ENCODE peak calls at places on chromosomes 3 and 15, in six cellular contexts. D is pancreas, F is DND-41, A is mucosa of descending colon, I is bronchial epithelial cell, X is left ventricle myocardium inferior. U is an unnamed sample.

GRCh38 chr15:27074179-27074578 is 103.2 kb downstream of the GABRG3 start:
- DNase-seq in X (no peak), I (no peak), F (no peak), A (no peak), D (no peak), U (no peak)

GRCh38 chr15:64634576-64635485 is 140.6 kb downstream of the RBPMS2 start:
- DNase-seq in I (peak), D (no peak), A (no peak), F (peak), X (no peak), U (peak)

GRCh38 chr3:107942244-107942643 is 148.6 kb downstream of the CD47 start:
- DNase-seq in X (no peak), A (no peak), D (no peak), F (no peak), I (peak), U (peak)

GRCh38 chr3:14329116-14329830 is 73.1 kb upstream of the SLC6A6 start:
- DNase-seq in F (no peak), X (no peak), D (no peak), I (peak), A (no peak), U (no peak)

GRCh38 chr15:40338041-40338657 is 2.6 kb downstream of the CCDC9B start:
- DNase-seq in X (peak), I (no peak), A (peak), D (peak), F (peak), U (peak)

GRCh38 chr3:49333091-49333490 is 6.8 kb downstream of the USP4 start:
- DNase-seq in X (no peak), D (no peak), A (no peak), F (peak), I (no peak), U (no peak)

GRCh38 chr3:183268361-183268760 is 15.3 kb downstream of the B3GNT5 start:
- DNase-seq in X (no peak), A (no peak), D (no peak), I (peak), F (no peak), U (no peak)

GRCh38 chr3:42906085-42906904 is at the start of gene ZNF662:
- DNase-seq in F (no peak), D (peak), X (peak), A (peak), I (no peak), U (no peak)

GRCh38 chr3:58754074-58754473 is 87.5 kb upstream of the FAM3D start:
- DNase-seq in F (no peak), A (no peak), I (no peak), X (no peak), D (no peak), U (peak)

GRCh38 chr15:91782221-91782620 is 71.3 kb upstream of the SLCO3A1 start:
- DNase-seq in A (no peak), D (peak), F (no peak), I (no peak), X (no peak), U (no peak)

GRCh38 chr3:179416681-179417080 is 34.6 kb downstream of the GNB4 start:
- DNase-seq in D (no peak), X (no peak), F (no peak), I (no peak), A (no peak), U (no peak)

GRCh38 chr15:99788156-99788555 is 54.9 kb upstream of the LYSMD4 start:
- DNase-seq in X (no peak), D (no peak), F (no peak), A (no peak), I (no peak), U (no peak)

GRCh38 chr15:60101416-60101815 is 97.3 kb downstream of the FOXB1 start:
- DNase-seq in A (no peak), X (no peak), D (no peak), I (no peak), F (no peak), U (no peak)

GRCh38 chr3:140386357-140387100 is 291.3 kb upstream of the TRIM42 start:
- DNase-seq in A (no peak), D (peak), I (peak), X (no peak), F (no peak), U (no peak)

GRCh38 chr15:22933641-22934061 is 46.5 kb downstream of the CYFIP1 start:
- DNase-seq in D (no peak), A (no peak), F (no peak), X (no peak), I (peak), U (no peak)

GRCh38 chr15:77030928-77031375 is 36.0 kb downstream of the PSTPIP1 start:
- DNase-seq in A (peak), F (no peak), D (peak), I (no peak), X (no peak), U (no peak)

GRCh38 chr15:77030042-77030927 is 35.4 kb downstream of the PSTPIP1 start:
- DNase-seq in X (no peak), D (peak), A (peak), F (no peak), I (no peak), U (no peak)

GRCh38 chr15:77032052-77032646 is 37.2 kb downstream of the PSTPIP1 start:
- DNase-seq in D (peak), F (no peak), X (no peak), I (no peak), A (peak), U (no peak)

GRCh38 chr15:77032647-77033416 is 37.9 kb downstream of the PSTPIP1 start:
- DNase-seq in X (no peak), I (no peak), D (no peak), A (peak), F (no peak), U (no peak)

DNA sequence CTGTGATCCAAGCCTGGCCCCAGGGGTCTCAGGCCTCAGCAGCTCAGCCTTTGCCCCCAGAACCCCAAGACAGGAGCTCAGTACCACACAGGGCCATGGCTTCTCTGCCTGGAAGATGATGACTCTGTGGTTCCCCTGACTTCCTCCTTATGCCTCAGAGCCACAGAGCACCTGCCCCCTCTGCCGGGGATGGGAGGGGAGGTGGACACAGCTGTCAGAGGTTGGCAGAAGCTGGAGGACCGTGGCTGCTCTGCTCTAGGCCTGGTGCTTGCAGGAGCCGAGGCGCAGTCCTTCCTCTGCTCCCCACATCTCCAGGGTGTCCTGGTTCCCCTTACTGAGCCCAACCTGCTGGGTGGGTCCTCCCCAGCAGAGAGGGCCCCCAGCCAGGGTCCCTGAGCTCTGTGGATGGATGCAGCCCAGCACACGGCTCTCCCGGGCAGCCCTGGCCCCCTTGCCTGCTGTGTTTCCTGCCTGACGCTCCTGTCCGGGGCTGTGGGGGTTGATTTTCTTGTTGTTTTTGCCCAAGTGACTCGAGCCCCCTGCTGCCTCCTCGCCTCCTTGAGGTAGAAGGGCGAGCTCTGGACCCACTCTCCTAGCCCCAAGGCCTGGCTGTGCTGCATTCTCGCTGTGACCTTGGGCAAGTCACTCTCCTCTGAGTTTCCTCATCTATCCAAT is 36.6 kb downstream of the PSTPIP1 start:
- DNase-seq in F (peak), A (peak), D (peak), I (no peak), X (no peak), U (peak)
- TF ChIP-seq CTCF in F (peak), A (no peak), D (no peak), I (no peak), X (no peak), U (peak)

DNA sequence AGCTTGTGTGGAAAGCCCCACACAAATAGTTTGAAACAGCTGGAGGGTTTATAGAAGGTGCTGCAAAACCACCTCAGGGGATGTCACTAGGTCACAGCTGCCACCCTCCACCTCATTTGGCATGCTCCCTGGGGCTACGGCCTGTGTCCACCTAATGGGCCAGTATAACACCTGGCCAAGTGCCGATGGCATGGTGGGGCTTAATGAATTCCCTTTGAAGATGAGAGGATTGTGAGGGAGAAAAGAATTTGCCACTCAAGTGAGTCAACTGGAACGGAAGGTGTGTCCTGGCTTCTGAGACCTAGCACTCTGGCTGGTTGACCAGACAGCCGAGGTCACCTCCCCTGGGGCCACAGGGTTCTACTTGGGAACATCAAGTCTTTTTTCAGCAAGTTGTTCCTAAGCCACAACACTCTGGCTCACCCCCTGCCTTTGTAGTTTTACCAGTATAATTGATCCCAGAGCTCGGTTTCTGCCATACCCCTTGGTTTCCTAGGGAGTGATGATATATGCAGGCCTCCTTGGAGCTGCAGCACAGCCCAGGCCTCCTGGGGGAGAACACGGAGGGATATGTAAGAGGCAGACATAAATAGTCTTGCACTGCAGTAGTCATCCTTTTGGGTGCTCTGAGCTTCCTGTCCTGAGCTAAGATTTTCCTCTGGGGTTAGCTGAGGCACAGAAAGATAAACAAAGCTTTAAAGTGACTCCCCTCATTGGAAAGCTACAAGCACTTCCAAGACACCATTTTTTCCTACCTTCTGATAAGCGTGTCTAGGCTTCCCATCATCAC is 178.2 kb upstream of the LPP start:
- DNase-seq in D (no peak), F (no peak), A (no peak), I (no peak), X (peak), U (no peak)
- H3K4me3 ChIP-seq in D (no peak), F (peak), A (no peak), I (no peak), X (no peak), U (no peak)

GRCh38 chr3:71859128-71859519 is 74.2 kb upstream of the PROK2 start:
- DNase-seq in D (no peak), F (peak), A (no peak), X (no peak), I (peak), U (peak)
- TF ChIP-seq CTCF in D (no peak), F (peak), A (no peak), X (peak), I (peak), U (peak)

DNA sequence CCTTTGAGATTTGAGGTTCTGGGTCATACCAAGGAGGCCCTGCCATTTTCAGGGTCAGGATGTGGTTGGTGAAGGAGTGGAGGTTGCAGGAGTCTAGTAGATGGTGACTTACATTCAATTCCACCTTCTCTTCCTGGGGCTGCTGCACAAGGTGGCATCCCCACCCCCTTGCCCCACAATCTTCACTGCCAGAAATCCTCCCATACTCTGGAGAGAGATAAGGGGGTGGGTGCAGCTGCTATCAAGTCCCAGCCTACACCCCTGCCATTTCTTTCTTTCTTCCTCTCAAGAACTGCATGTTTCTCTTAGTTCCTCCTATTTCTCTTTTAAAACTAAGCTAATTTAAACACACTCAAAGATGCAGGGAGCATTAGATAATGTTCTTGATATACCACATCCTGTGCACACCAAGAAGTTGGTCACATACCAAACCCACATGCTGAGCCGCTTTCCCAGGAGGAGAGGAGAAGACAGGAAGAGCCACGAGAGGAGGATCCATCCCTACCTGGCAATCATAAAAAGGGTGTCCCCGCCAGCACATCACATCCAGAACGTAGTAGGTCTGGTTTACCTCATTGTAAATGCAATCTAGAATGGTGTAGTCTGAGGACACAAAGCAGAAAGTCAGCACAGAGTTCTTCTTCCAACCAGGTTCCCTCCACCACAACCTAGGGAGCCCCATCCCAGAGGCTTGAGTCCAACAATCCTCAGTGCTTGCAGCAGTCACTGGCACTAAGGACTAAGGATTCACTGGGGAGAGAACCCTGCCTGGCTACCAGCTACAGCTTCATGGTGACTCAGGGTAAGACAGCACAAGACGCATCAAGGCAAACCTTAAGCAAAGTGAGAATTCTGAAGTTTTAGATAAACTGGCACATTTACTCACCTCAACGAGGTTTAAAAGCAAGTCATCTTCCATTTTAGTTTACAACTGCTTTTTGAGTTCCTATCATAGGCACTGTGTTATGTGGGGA is 18.5 kb downstream of the SNUPN start:
- DNase-seq in F (peak), D (no peak), I (no peak), X (no peak), A (no peak), U (no peak)
- H3K4me3 ChIP-seq in F (no peak), D (no peak), I (no peak), X (no peak), A (no peak), U (no peak)